ENCODE peak calls at places on chromosomes 13 and 19, in six cellular contexts. Z is H1, V is neuronal stem cell, L is IMR-90, D is mesenchymal stem cell, U is trophoblast cell. F is an unnamed sample.

GRCh38 chr19:14544977-14545715 is 15.8 kb downstream of the TECR start:
- DNase-seq in L (no peak), V (no peak), U (no peak), D (no peak), Z (no peak), F (no peak)

GRCh38 chr19:10290876-10291553 is 1.3 kb downstream of the ICAM5 start:
- DNase-seq in Z (no peak), U (no peak), V (no peak), D (peak), L (peak), F (peak)

GRCh38 chr19:40920300-40921004 is 38.4 kb upstream of the CYP2A7 start:
- DNase-seq in Z (no peak), U (no peak), V (no peak), L (no peak), D (no peak), F (no peak)

GRCh38 chr13:78603240-78603947 is at the start of gene POU4F1:
- DNase-seq in U (peak), Z (no peak), L (peak), V (peak), D (no peak), F (peak)

GRCh38 chr19:58033741-58034475 is at the start of gene ZSCAN1:
- DNase-seq in L (peak), V (peak), U (no peak), D (peak), Z (peak), F (peak)

GRCh38 chr19:10294368-10294697 is 4.6 kb downstream of the ICAM5 start:
- DNase-seq in Z (no peak), L (no peak), D (no peak), V (no peak), U (no peak), F (peak)

GRCh38 chr19:18167011-18167410 is 6.6 kb upstream of the IFI30 start:
- DNase-seq in U (no peak), Z (no peak), D (no peak), V (no peak), L (no peak), F (no peak)

GRCh38 chr13:50224534-50224933 is 209.3 kb downstream of the KCNRG start:
- DNase-seq in D (no peak), Z (no peak), U (no peak), L (peak), V (no peak), F (no peak)

GRCh38 chr19:6161271-6161850 is 25.9 kb downstream of the ACSBG2 start:
- DNase-seq in L (no peak), D (no peak), V (no peak), Z (peak), U (no peak), F (peak)

GRCh38 chr13:22091971-22092300 is 421.1 kb downstream of the FGF9 start:
- DNase-seq in V (no peak), D (no peak), U (peak), L (no peak), Z (no peak), F (no peak)

GRCh38 chr13:77113496-77113895 is 86.5 kb upstream of the FBXL3 start:
- DNase-seq in U (no peak), L (no peak), Z (no peak), D (peak), V (no peak), F (no peak)

GRCh38 chr19:46404884-46405658 is 8.3 kb downstream of the CCDC8 start:
- DNase-seq in V (no peak), L (no peak), Z (no peak), D (no peak), U (no peak), F (peak)

GRCh38 chr13:27353166-27353583 is 71.2 kb upstream of the GTF3A start:
- DNase-seq in L (peak), U (no peak), Z (no peak), D (peak), V (no peak), F (no peak)

GRCh38 chr13:101305981-101306411 is 110.3 kb downstream of the NALCN start:
- DNase-seq in L (no peak), Z (no peak), V (no peak), D (no peak), U (peak), F (no peak)

GRCh38 chr13:45121421-45121820 is 1.1 kb downstream of the GTF2F2 start:
- DNase-seq in Z (no peak), D (peak), V (no peak), U (no peak), L (peak), F (no peak)

GRCh38 chr19:55095260-55096060 is 19.8 kb downstream of the EPS8L1 start:
- DNase-seq in U (no peak), D (no peak), Z (no peak), V (no peak), L (no peak), F (peak)

GRCh38 chr19:33159149-33159548 is 27.2 kb downstream of the WDR88 start:
- DNase-seq in Z (no peak), D (no peak), U (no peak), L (no peak), V (no peak), F (no peak)

GRCh38 chr19:56110515-56111448 is 10.3 kb downstream of the ZNF787 start:
- DNase-seq in U (no peak), L (peak), V (no peak), Z (no peak), D (peak), F (no peak)

GRCh38 chr13:44854264-44855060 is 134.8 kb downstream of the NUFIP1 start:
- DNase-seq in D (no peak), U (no peak), V (no peak), L (peak), Z (no peak), F (no peak)

GRCh38 chr13:87680298-87680697 is 9.1 kb downstream of the SLITRK5 start:
- DNase-seq in V (no peak), U (no peak), L (no peak), D (no peak), Z (no peak), F (no peak)

GRCh38 chr13:78326608-78327007 is 276.7 kb downstream of the POU4F1 start:
- DNase-seq in V (no peak), L (no peak), Z (no peak), U (no peak), D (no peak), F (no peak)

GRCh38 chr13:108227651-108228272 is 9.6 kb downstream of the ABHD13 start:
- DNase-seq in V (no peak), Z (no peak), L (peak), D (peak), U (peak), F (no peak)

GRCh38 chr13:102402292-102402691 is 444 bp upstream of the FGF14 start:
- DNase-seq in D (peak), V (peak), L (peak), U (no peak), Z (peak), F (peak)

GRCh38 chr19:6357174-6357573 is 4.2 kb upstream of the CLPP start:
- DNase-seq in U (no peak), D (no peak), L (no peak), Z (no peak), V (no peak), F (no peak)

GRCh38 chr13:63420685-63421084 is 2005.0 kb upstream of the PCDH20 start:
- DNase-seq in Z (no peak), U (no peak), L (no peak), V (no peak), D (no peak), F (no peak)

GRCh38 chr13:46232281-46232680 is 20.6 kb downstream of the LRRC63 start:
- DNase-seq in L (peak), U (no peak), D (no peak), V (no peak), Z (no peak), F (no peak)

GRCh38 chr13:62537593-62537992 is 1121.9 kb upstream of the PCDH20 start:
- DNase-seq in D (no peak), U (no peak), V (no peak), L (no peak), Z (no peak), F (no peak)

GRCh38 chr19:928471-929259 is 2.8 kb downstream of the ARID3A start:
- DNase-seq in D (peak), L (no peak), U (peak), V (no peak), Z (no peak), F (peak)

GRCh38 chr19:18594824-18595373 is 6.3 kb downstream of the REX1BD start:
- DNase-seq in D (no peak), L (no peak), U (no peak), V (no peak), Z (no peak), F (no peak)

GRCh38 chr13:104140557-104140956 is 1074.3 kb upstream of the SLC10A2 start:
- DNase-seq in Z (no peak), V (no peak), D (no peak), L (no peak), U (no peak), F (no peak)

GRCh38 chr19:52748336-52748950 is 13.6 kb upstream of the ZNF611 start:
- DNase-seq in U (no peak), V (no peak), L (peak), D (peak), Z (no peak), F (no peak)

GRCh38 chr19:45103200-45103624 is 10.2 kb downstream of the PPP1R37 start:
- DNase-seq in Z (no peak), L (no peak), D (no peak), V (no peak), U (no peak), F (no peak)

GRCh38 chr19:33818426-33818825 is 21.8 kb downstream of the KCTD15 start:
- DNase-seq in U (no peak), L (no peak), D (no peak), V (no peak), Z (no peak), F (no peak)

GRCh38 chr13:71368301-71368700 is 498.7 kb downstream of the DACH1 start:
- DNase-seq in L (no peak), V (no peak), Z (no peak), D (peak), U (no peak), F (no peak)
- H2BK5ac ChIP-seq in L (no peak), V (no peak), Z (no peak), D (no peak), U (no peak), F (no peak)

DNA sequence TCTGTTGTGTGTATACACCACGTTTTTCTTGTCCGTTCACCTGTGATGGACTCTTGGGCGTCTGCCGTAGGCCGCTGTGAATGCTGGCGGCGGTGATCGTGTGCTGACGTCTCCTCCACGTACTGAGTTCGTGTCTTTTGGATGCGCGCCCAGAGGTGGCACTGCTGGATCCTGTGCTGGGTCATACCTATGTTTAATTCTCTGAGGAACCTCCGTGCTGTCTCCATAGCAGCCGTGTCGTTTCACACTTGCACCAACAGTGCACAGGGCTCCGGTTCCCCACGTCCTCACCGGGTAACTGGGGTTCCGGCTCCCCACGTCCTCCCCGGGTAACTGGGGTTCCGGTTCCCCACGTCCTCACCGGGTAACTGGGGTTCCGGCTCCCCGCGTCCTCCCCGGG is 56.2 kb downstream of the ATP11A start:
- DNase-seq in U (no peak), V (no peak), L (no peak), Z (no peak), D (no peak), F (no peak)
- H3K14ac ChIP-seq in U (no peak), V (no peak), L (no peak), Z (no peak), D (no peak), F (no peak)

GRCh38 chr19:48158210-48158790 is 11.8 kb downstream of the LIG1 start:
- DNase-seq in D (no peak), V (no peak), U (no peak), L (no peak), Z (no peak), F (no peak)
- H2BK5ac ChIP-seq in D (no peak), V (no peak), U (no peak), L (no peak), Z (no peak), F (no peak)

GRCh38 chr13:24224232-24224680 is 63.7 kb downstream of the SPATA13 start:
- DNase-seq in V (no peak), U (no peak), D (no peak), Z (no peak), L (no peak), F (no peak)

GRCh38 chr13:24228852-24229458 is 68.4 kb downstream of the SPATA13 start:
- DNase-seq in L (peak), V (peak), D (peak), U (peak), Z (no peak), F (no peak)

GRCh38 chr13:24225930-24226329 is 65.4 kb downstream of the SPATA13 start:
- DNase-seq in L (no peak), Z (no peak), U (no peak), V (no peak), D (no peak), F (peak)

GRCh38 chr13:24225062-24225461 is 64.5 kb downstream of the SPATA13 start:
- DNase-seq in L (no peak), Z (no peak), U (no peak), D (no peak), V (no peak), F (no peak)

GRCh38 chr13:24226762-24227161 is 66.2 kb downstream of the SPATA13 start:
- DNase-seq in Z (no peak), V (no peak), L (no peak), D (no peak), U (no peak), F (no peak)
- H3K14ac ChIP-seq in Z (no peak), V (no peak), L (no peak), D (no peak), U (no peak), F (no peak)

GRCh38 chr13:30466358-30466714 is 600 bp upstream of the HMGB1 start:
- DNase-seq in L (peak), U (no peak), D (peak), Z (no peak), V (no peak), F (no peak)
- H2BK5ac ChIP-seq in L (no peak), U (peak), D (no peak), Z (peak), V (no peak), F (no peak)

GRCh38 chr13:73656863-73657262 is 477.3 kb downstream of the KLF12 start:
- DNase-seq in U (no peak), Z (no peak), L (peak), D (no peak), V (no peak), F (no peak)

GRCh38 chr13:73657821-73658540 is 476.2 kb downstream of the KLF12 start:
- DNase-seq in Z (no peak), U (no peak), D (no peak), V (no peak), L (no peak), F (no peak)

GRCh38 chr13:73658639-73659038 is 475.6 kb downstream of the KLF12 start:
- DNase-seq in U (no peak), D (no peak), L (no peak), V (no peak), Z (no peak), F (no peak)

GRCh38 chr13:73653688-73654087 is 480.5 kb downstream of the KLF12 start:
- DNase-seq in V (no peak), L (no peak), D (no peak), Z (no peak), U (no peak), F (no peak)
- H3K14ac ChIP-seq in V (no peak), L (no peak), D (no peak), Z (no peak), U (no peak), F (no peak)

GRCh38 chr13:30002577-30002976 is 152.2 kb upstream of the UBL3 start:
- DNase-seq in D (peak), U (peak), Z (no peak), L (peak), V (no peak), F (no peak)

GRCh38 chr13:30009411-30009810 is 159.0 kb upstream of the UBL3 start:
- DNase-seq in U (no peak), D (no peak), Z (no peak), L (no peak), V (no peak), F (no peak)

GRCh38 chr13:30004204-30004603 is 153.8 kb upstream of the UBL3 start:
- DNase-seq in U (no peak), Z (no peak), V (no peak), D (no peak), L (peak), F (no peak)

GRCh38 chr13:30000373-30000770 is 150.0 kb upstream of the UBL3 start:
- DNase-seq in Z (no peak), D (no peak), L (no peak), V (no peak), U (no peak), F (no peak)

DNA sequence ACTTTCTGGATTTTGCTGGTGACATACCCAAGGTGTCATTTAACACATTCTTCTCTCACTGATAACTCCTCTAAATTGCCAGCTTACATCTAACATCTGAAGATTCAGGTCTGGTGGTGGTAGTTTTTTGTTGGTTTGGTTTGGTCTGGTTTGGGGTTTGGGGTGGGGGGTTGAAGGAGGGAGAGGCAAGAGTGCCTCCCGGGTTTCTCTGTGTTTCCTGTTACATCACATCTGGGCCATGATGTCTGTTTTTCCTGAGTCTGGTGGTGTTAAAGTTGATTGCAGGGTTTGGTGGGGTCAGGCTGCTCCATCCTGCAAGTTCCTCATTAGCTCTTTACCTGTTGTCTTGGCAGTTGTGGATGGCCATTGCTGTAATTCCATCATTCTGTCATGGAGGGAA is 155.8 kb upstream of the UBL3 start:
- DNase-seq in U (no peak), Z (no peak), L (no peak), D (no peak), V (no peak), F (no peak)
- H2BK5ac ChIP-seq in U (no peak), Z (no peak), L (no peak), D (no peak), V (no peak), F (no peak)